ENCODE peak calls at places on chromosomes 1 and 21, in four cellular contexts. One of them, this sample, is unnamed. For H3K9me3, the result is how much of the 10 kb centered on the place peaks cover.

GRCh38 chr1:58412071-58412580 is 134.4 kb downstream of the OMA1 start:
- DNase-seq in tibial nerve: no peak
- DNase-seq in heart right ventricle: no peak
- DNase-seq in left ventricle myocardium inferior: no peak
- DNase-seq in this sample: no peak

GRCh38 chr1:22665752-22666151 is 12.7 kb downstream of the C1QB start:
- DNase-seq in tibial nerve: no peak
- DNase-seq in heart right ventricle: no peak
- DNase-seq in left ventricle myocardium inferior: no peak
- DNase-seq in this sample: no peak

GRCh38 chr1:164495915-164496314 is 63.1 kb upstream of the PBX1 start:
- DNase-seq in tibial nerve: no peak
- DNase-seq in heart right ventricle: no peak
- DNase-seq in left ventricle myocardium inferior: no peak
- DNase-seq in this sample: no peak

GRCh38 chr1:87410771-87411170 is 82.1 kb downstream of the LMO4 start:
- DNase-seq in tibial nerve: no peak
- DNase-seq in heart right ventricle: no peak
- DNase-seq in left ventricle myocardium inferior: peak
- DNase-seq in this sample: no peak

GRCh38 chr1:241821363-241821762 is 26.6 kb upstream of the EXO1 start:
- DNase-seq in tibial nerve: no peak
- DNase-seq in heart right ventricle: no peak
- DNase-seq in left ventricle myocardium inferior: no peak
- DNase-seq in this sample: no peak

GRCh38 chr21:16588433-16588860 is 858.7 kb downstream of the USP25 start:
- DNase-seq in tibial nerve: peak
- DNase-seq in heart right ventricle: peak
- DNase-seq in left ventricle myocardium inferior: peak
- DNase-seq in this sample: no peak

GRCh38 chr1:47703981-47704596 is 266.2 kb downstream of the FOXD2 start:
- DNase-seq in tibial nerve: no peak
- DNase-seq in heart right ventricle: no peak
- DNase-seq in left ventricle myocardium inferior: no peak
- DNase-seq in this sample: no peak

GRCh38 chr1:9823943-9824701 is at the start of gene CLSTN1:
- DNase-seq in tibial nerve: peak
- DNase-seq in heart right ventricle: peak
- DNase-seq in left ventricle myocardium inferior: peak
- DNase-seq in this sample: peak

GRCh38 chr21:39668369-39668768 is 55.6 kb downstream of the B3GALT5 start:
- DNase-seq in tibial nerve: no peak
- DNase-seq in heart right ventricle: no peak
- DNase-seq in left ventricle myocardium inferior: no peak
- DNase-seq in this sample: no peak

GRCh38 chr1:239914827-239915231 is 176.9 kb upstream of the FMN2 start:
- DNase-seq in tibial nerve: no peak
- DNase-seq in heart right ventricle: no peak
- DNase-seq in left ventricle myocardium inferior: no peak
- DNase-seq in this sample: no peak

GRCh38 chr21:37207441-37208009 is 59.6 kb downstream of the VPS26C start:
- DNase-seq in tibial nerve: no peak
- DNase-seq in heart right ventricle: peak
- DNase-seq in left ventricle myocardium inferior: no peak
- DNase-seq in this sample: no peak

GRCh38 chr1:214637722-214638473 is 34.9 kb downstream of the CENPF start:
- DNase-seq in tibial nerve: no peak
- DNase-seq in heart right ventricle: no peak
- DNase-seq in left ventricle myocardium inferior: no peak
- DNase-seq in this sample: no peak

GRCh38 chr1:42658880-42659337 is 686 bp downstream of the PPIH start:
- DNase-seq in tibial nerve: no peak
- DNase-seq in heart right ventricle: no peak
- DNase-seq in left ventricle myocardium inferior: no peak
- DNase-seq in this sample: no peak

GRCh38 chr21:34534522-34534921 is 22.5 kb upstream of the KCNE1 start:
- DNase-seq in tibial nerve: no peak
- DNase-seq in heart right ventricle: no peak
- DNase-seq in left ventricle myocardium inferior: no peak
- DNase-seq in this sample: no peak

GRCh38 chr1:91282695-91283420 is 121.8 kb downstream of the HFM1 start:
- DNase-seq in tibial nerve: peak
- DNase-seq in heart right ventricle: peak
- DNase-seq in left ventricle myocardium inferior: no peak
- DNase-seq in this sample: peak

DNA sequence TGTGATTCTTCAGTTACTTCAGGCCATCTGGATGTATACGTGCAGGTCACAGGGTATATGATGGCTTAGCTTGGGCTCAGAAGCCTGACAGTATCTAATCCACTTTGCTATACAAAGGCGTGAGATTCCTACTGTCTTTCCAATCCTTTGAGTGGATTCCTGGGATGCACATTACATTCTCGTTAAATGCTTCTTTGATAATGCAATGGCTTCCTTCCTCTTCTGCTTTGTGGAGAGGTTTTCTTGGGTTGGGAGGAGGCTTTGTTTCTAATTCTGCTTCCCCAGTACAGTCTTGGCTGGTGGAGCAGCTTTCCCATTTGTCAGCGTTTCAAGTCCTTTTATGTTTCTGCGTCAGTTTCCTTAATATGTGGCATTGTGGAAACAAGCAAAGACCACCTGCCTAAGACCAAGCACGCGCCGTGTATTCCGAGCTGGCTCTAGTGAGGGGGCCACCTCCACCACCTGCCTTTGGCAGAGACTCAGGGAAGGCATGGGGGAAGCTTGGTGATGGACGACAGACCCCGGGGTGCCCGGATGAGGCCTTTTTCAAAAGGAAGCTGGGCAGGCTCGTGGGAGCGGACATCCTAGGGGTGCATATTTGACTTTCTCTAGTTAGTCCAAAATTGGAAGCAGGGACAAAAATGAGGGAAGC is 72.7 kb downstream of the WDR4 start:
- DNase-seq in tibial nerve: no peak
- DNase-seq in heart right ventricle: no peak
- DNase-seq in left ventricle myocardium inferior: no peak
- DNase-seq in this sample: no peak
- H3K9me3 ChIP-seq in tibial nerve: under half
- H3K9me3 ChIP-seq in heart right ventricle: under half
- H3K9me3 ChIP-seq in left ventricle myocardium inferior: under half
- H3K9me3 ChIP-seq in this sample: under half

DNA sequence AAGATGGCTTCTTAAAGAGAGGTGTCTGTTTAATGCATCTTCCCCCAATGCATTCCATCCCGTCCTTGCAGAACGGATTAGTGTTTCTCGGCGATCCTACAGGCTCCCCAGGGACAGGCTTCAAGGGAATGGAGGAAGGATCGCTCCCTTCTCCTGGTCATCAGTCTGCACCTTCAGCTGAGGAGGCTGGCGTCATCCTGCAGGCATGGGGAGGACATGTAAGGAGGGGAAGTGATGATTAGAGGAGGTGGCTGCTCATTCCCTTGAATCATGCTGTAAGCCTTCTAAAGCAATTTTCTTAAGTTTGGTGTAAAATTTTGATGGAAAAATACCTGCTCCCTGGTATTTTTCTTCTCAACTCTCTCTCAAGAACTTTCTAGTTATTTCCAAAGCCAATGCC is 603.6 kb downstream of the NPHP4 start:
- DNase-seq in tibial nerve: no peak
- DNase-seq in heart right ventricle: no peak
- DNase-seq in left ventricle myocardium inferior: no peak
- DNase-seq in this sample: no peak
- H3K9me3 ChIP-seq in tibial nerve: under half
- H3K9me3 ChIP-seq in heart right ventricle: under half
- H3K9me3 ChIP-seq in left ventricle myocardium inferior: under half
- H3K9me3 ChIP-seq in this sample: under half

GRCh38 chr1:248372394-248372793 is 3.2 kb upstream of the OR2T6 start:
- DNase-seq in tibial nerve: no peak
- DNase-seq in heart right ventricle: no peak
- DNase-seq in left ventricle myocardium inferior: no peak
- DNase-seq in this sample: no peak

GRCh38 chr1:248375446-248375845 is at the start of gene OR2T6:
- DNase-seq in tibial nerve: no peak
- DNase-seq in heart right ventricle: no peak
- DNase-seq in left ventricle myocardium inferior: no peak
- DNase-seq in this sample: no peak

DNA sequence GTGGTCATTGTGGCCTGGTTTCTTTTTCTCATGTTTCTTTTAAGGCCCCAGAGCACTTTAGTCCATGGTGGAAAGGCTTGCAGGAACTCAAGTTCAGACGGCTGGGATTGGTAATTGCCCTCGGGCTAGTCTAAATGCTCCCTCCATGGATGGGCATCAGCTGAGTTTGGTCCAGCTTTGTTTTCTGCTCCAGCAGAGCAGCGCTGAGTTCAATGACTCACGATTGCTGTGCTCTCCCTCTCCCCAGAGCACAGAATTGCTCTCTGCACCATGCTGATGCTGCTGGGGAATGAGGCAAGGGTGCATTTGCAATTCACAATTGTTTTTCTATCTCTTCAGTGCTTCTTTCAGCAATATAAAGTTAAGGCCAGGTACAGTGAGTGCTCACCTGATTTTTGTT is 1.8 kb upstream of the OR2T6 start:
- DNase-seq in tibial nerve: no peak
- DNase-seq in heart right ventricle: no peak
- DNase-seq in left ventricle myocardium inferior: no peak
- DNase-seq in this sample: no peak
- H3K9me3 ChIP-seq in tibial nerve: under half
- H3K9me3 ChIP-seq in heart right ventricle: under half
- H3K9me3 ChIP-seq in left ventricle myocardium inferior: under half
- H3K9me3 ChIP-seq in this sample: under half

GRCh38 chr1:73781257-73781656 is 416.7 kb downstream of the LRRIQ3 start:
- DNase-seq in tibial nerve: no peak
- DNase-seq in heart right ventricle: no peak
- DNase-seq in left ventricle myocardium inferior: no peak
- DNase-seq in this sample: no peak

GRCh38 chr1:73778511-73778910 is 419.5 kb downstream of the LRRIQ3 start:
- DNase-seq in tibial nerve: no peak
- DNase-seq in heart right ventricle: no peak
- DNase-seq in left ventricle myocardium inferior: no peak
- DNase-seq in this sample: no peak

GRCh38 chr1:73783367-73783766 is 414.6 kb downstream of the LRRIQ3 start:
- DNase-seq in tibial nerve: no peak
- DNase-seq in heart right ventricle: no peak
- DNase-seq in left ventricle myocardium inferior: no peak
- DNase-seq in this sample: no peak

DNA sequence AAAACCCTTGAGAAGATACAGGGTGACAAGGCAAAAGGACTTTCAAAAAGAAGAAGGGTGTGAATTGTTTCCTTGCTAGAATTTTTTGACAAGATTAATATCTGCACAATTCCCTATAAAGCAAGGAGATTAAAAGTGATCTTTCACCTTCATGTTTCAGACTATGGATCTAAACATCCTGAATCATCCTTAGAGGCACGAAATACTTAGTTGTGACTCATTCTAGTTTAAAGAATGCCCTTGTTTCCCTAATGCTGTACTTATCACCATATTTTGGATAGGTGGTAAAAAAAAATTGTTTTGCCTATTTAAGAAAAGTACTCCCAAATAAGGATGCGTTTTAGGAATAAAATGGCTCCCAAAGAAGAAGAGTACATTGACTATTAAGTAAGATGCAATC is 415.1 kb downstream of the LRRIQ3 start:
- DNase-seq in tibial nerve: no peak
- DNase-seq in heart right ventricle: no peak
- DNase-seq in left ventricle myocardium inferior: no peak
- DNase-seq in this sample: no peak
- H3K9me3 ChIP-seq in tibial nerve: under half
- H3K9me3 ChIP-seq in heart right ventricle: under half
- H3K9me3 ChIP-seq in left ventricle myocardium inferior: under half
- H3K9me3 ChIP-seq in this sample: under half

GRCh38 chr1:118113261-118113660 is 71.8 kb downstream of the SPAG17 start:
- DNase-seq in tibial nerve: no peak
- DNase-seq in heart right ventricle: no peak
- DNase-seq in left ventricle myocardium inferior: no peak
- DNase-seq in this sample: no peak

GRCh38 chr1:118116401-118116800 is 68.6 kb downstream of the SPAG17 start:
- DNase-seq in tibial nerve: no peak
- DNase-seq in heart right ventricle: no peak
- DNase-seq in left ventricle myocardium inferior: no peak
- DNase-seq in this sample: no peak

GRCh38 chr1:118116909-118117308 is 68.1 kb downstream of the SPAG17 start:
- DNase-seq in tibial nerve: no peak
- DNase-seq in heart right ventricle: no peak
- DNase-seq in left ventricle myocardium inferior: no peak
- DNase-seq in this sample: no peak

GRCh38 chr1:118117521-118117920 is 67.5 kb downstream of the SPAG17 start:
- DNase-seq in tibial nerve: no peak
- DNase-seq in heart right ventricle: no peak
- DNase-seq in left ventricle myocardium inferior: no peak
- DNase-seq in this sample: no peak

GRCh38 chr1:118115567-118116272 is 69.3 kb downstream of the SPAG17 start:
- DNase-seq in tibial nerve: no peak
- DNase-seq in heart right ventricle: no peak
- DNase-seq in left ventricle myocardium inferior: no peak
- DNase-seq in this sample: no peak
- H3K9me3 ChIP-seq in tibial nerve: under half
- H3K9me3 ChIP-seq in heart right ventricle: under half
- H3K9me3 ChIP-seq in left ventricle myocardium inferior: under half
- H3K9me3 ChIP-seq in this sample: under half

This sample was measured in T-helper 17 cell.